ENCODE peak calls at places on chromosomes 1 and 21, in eight cellular contexts. N is lung, C is pancreas, H is A549, A is body of pancreas, I is upper lobe of right lung, G is adrenal gland, K is psoas muscle. V is an unnamed sample.

GRCh38 chr21:28783641-28784185 is 209.0 kb downstream of the LTN1 start:
- DNase-seq in N (no peak), C (no peak), H (no peak), A (no peak), I (peak; percentile 55), G (no peak), K (no peak), V (no peak)

GRCh38 chr21:24208562-24209260 is 1398.6 kb downstream of the MRPL39 start:
- DNase-seq in N (no peak), C (no peak), H (no peak), A (no peak), I (no peak), G (no peak), K (peak; percentile 43), V (no peak)

GRCh38 chr1:36359911-36360310 is 25.8 kb downstream of the STK40 start:
- DNase-seq in N (peak; percentile 53), C (no peak), H (no peak), A (no peak), I (no peak), G (no peak), K (no peak), V (no peak)

GRCh38 chr1:23177438-23178380 is 9.1 kb upstream of the LUZP1 start:
- DNase-seq in N (peak; percentile 72), C (peak; percentile 60), H (peak; percentile 43), A (peak; percentile 70), I (peak; percentile 86), G (peak; percentile 87), K (peak; percentile 84), V (peak; percentile 84)

GRCh38 chr1:160879056-160879455 is 5.9 kb downstream of the ITLN1 start:
- DNase-seq in N (no peak), C (no peak), H (no peak), A (no peak), I (no peak), G (no peak), K (no peak), V (no peak)

GRCh38 chr1:42320689-42321088 is 14.3 kb downstream of the FOXJ3 start:
- DNase-seq in N (no peak), C (no peak), H (no peak), A (no peak), I (no peak), G (no peak), K (no peak), V (no peak)

GRCh38 chr1:152884506-152884905 is 6.4 kb downstream of the SMCP start:
- DNase-seq in N (no peak), C (no peak), H (no peak), A (no peak), I (no peak), G (no peak), K (no peak), V (no peak)

GRCh38 chr1:9842781-9843575 is 19.2 kb upstream of the CLSTN1 start:
- DNase-seq in N (no peak), C (peak; percentile 46), H (no peak), A (peak; percentile 46), I (no peak), G (no peak), K (no peak), V (no peak)

GRCh38 chr1:5933676-5934057 is 58.6 kb downstream of the NPHP4 start:
- DNase-seq in N (no peak), C (no peak), H (no peak), A (no peak), I (no peak), G (no peak), K (no peak), V (no peak)

GRCh38 chr1:245258271-245258920 is 103.6 kb downstream of the KIF26B start:
- DNase-seq in N (peak; percentile 37), C (peak; percentile 68), H (no peak), A (peak; percentile 77), I (peak; percentile 67), G (no peak), K (no peak), V (no peak)

GRCh38 chr1:65596768-65597167 is 176.3 kb downstream of the LEPR start:
- DNase-seq in N (no peak), C (no peak), H (no peak), A (no peak), I (no peak), G (no peak), K (no peak), V (no peak)

GRCh38 chr1:230215049-230215448 is 148.0 kb downstream of the GALNT2 start:
- DNase-seq in N (peak; percentile 44), C (peak; percentile 65), H (peak; percentile 28), A (peak; percentile 76), I (no peak), G (peak; percentile 40), K (peak; percentile 79), V (no peak)

GRCh38 chr1:242185728-242186127 is 186.8 kb upstream of the MAP1LC3C start:
- DNase-seq in N (no peak), C (no peak), H (no peak), A (no peak), I (no peak), G (no peak), K (no peak), V (no peak)

DNA sequence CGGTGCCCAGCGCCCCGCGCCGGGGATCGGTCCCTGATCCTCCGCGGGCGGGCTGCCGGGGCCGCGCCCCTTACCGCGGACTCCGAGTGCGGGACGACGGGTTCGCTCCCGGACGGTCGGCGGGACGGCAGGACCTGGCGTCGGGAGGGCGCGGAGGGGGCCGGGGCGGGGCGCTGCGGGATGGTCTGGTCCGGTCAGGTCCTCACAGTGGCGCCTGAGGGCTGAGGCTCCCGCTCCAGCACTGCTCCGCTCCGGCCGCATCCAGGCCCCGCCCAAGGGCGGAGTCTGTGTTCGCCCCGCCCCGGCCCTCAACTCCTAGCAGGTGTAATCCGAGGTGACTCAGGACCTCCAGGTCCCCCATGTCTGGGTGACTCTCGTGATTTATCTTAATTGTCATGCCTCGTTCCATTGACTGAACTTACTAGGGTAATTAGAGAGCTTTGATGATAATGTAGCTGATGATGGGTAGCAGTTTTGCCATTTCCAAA is at the start of gene RAB3B:
- DNase-seq in N (peak; percentile 58), C (peak; percentile 82), H (peak; percentile 51), A (peak; percentile 81), I (peak; percentile 84), G (peak; percentile 60), K (peak; percentile 64), V (no peak)
- H3K27ac ChIP-seq in N (no peak within 1 kb of the TSS), C (no peak within 1 kb of the TSS), H (peak within 1 kb of the TSS; percentile 93), A (no peak within 1 kb of the TSS), I (no peak within 1 kb of the TSS), G (no peak within 1 kb of the TSS), K (no peak within 1 kb of the TSS), V (no peak within 1 kb of the TSS)

DNA sequence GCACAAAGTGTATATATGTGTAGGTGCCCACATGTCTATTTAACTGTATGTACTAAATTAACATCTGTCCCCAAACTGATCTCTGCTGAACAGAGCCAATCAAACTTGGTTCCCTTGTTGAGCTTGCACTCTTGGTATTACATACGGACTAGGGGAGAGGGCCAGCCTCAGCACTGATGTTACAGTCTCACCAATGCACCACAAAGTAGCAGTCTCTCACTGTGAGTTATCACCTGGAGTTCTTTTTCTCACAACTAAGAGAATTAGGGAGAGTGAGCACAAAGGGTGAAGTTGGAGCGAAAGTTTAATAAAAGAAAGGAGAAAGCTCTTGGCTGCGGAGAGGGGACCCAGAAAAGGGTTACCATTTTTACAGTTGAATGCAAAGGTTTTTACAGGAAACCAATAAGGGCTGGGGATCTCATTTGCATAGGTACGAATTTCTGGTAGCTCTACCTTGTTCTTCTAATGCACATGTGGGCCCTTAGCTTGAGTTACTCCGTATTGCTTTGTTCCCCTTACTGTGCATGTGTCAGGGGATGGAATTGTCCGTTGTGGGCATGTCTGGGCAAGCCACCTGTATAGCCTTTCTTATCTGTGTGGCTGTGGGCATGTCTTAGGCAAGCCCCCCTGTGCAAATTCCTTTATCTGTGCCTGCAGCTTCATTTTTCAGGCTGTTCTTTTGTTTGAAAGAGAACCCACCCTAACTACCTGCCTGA is 13.3 kb upstream of the CHI3L2 start:
- DNase-seq in N (no peak), C (no peak), H (no peak), A (no peak), I (no peak), G (no peak), K (no peak), V (no peak)
- H3K27ac ChIP-seq in N (no peak overlapping the region), C (no peak overlapping the region), H (peak overlapping the region; percentile 36), A (no peak overlapping the region), I (no peak overlapping the region), G (no peak overlapping the region), K (no peak overlapping the region), V (no peak overlapping the region)

GRCh38 chr1:63621698-63622097 is 28.5 kb downstream of the PGM1 start:
- DNase-seq in N (no peak), C (peak; percentile 36), H (no peak), A (peak; percentile 59), I (no peak), G (peak; percentile 30), K (no peak), V (no peak)

GRCh38 chr1:63623952-63624351 is 30.7 kb downstream of the PGM1 start:
- DNase-seq in N (no peak), C (no peak), H (no peak), A (no peak), I (no peak), G (no peak), K (no peak), V (no peak)

GRCh38 chr1:63622847-63623566 is 29.8 kb downstream of the PGM1 start:
- DNase-seq in N (no peak), C (no peak), H (no peak), A (peak; percentile 18), I (no peak), G (no peak), K (peak; percentile 69), V (no peak)

GRCh38 chr1:63626222-63626621 is 33.0 kb downstream of the PGM1 start:
- DNase-seq in N (no peak), C (no peak), H (no peak), A (no peak), I (no peak), G (no peak), K (no peak), V (no peak)

DNA sequence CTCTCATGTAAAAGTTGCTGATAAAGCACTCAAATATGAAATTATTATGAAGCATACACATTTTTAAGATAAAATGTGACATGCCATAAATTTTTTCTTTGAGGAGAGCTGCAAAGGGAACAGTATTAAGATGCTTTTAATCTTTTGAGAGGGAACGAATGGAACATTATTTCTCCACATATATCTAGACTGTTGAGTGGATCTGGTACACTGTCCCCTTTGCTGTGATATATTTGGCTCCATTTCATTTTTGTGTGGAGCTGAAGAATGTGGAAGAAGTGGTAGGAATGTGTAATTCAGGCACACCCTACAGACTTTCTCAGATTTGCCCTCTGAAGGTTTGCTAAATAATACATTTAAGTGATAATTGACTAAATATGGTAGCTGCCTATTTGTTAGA is 31.7 kb downstream of the PGM1 start:
- DNase-seq in N (no peak), C (no peak), H (no peak), A (no peak), I (no peak), G (no peak), K (no peak), V (no peak)
- H3K27ac ChIP-seq in N (no peak overlapping the region), C (no peak overlapping the region), H (no peak overlapping the region), A (no peak overlapping the region), I (no peak overlapping the region), G (no peak overlapping the region), K (peak overlapping the region; percentile 81), V (peak overlapping the region; percentile 50)

DNA sequence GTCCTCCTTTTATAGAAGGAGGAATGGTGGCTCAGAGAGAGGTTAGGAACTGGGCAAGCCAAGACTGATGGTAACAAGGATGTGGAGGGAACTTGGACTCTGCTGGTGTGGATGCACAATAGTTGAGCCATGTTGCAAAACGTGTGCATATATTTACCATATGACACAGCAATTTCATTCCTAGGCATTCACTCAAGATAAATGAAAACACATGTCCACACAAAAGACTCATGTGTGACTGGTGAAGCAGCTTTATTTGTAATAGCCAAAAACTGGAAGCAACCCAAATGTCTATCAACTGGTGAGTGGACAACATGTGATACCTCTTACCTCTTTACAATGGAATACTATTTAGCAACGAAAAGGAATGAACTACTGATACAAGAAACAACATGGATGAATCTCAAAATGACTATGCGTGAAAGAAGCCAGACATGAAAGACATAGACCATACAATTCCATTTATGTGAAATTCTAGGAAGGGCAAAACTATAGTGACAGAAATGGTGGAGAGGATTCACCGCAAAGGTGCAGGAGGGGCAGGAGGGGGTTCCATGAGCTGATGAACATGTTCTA is 36.2 kb downstream of the CAMK2N1 start:
- DNase-seq in N (no peak), C (no peak), H (peak; percentile 34), A (no peak), I (no peak), G (no peak), K (no peak), V (no peak)
- H3K27ac ChIP-seq in N (no peak overlapping the region), C (no peak overlapping the region), H (no peak overlapping the region), A (no peak overlapping the region), I (no peak overlapping the region), G (no peak overlapping the region), K (no peak overlapping the region), V (no peak overlapping the region)

V was measured in coronary artery.